ENCODE peak calls at places on chromosome 5, in eight cellular contexts. One of them, this sample, is unnamed.

GRCh38 chr5:95959964-95960801 is 1.5 kb downstream of the ELL2 start:
- DNase-seq in CMK: no peak
- DNase-seq in lower leg skin: no peak
- DNase-seq in left lung: no peak
- DNase-seq in fibroblast of gingiva: peak
- DNase-seq in T-helper 2 cell: no peak
- DNase-seq in lower lobe of right lung: no peak
- DNase-seq in activated CD8-positive, alpha-beta memory T cell treated with anti-CD3 and anti-CD28 coated beads for 1 hour: no peak
- DNase-seq in this sample: peak

GRCh38 chr5:132478498-132478855 is 12.1 kb downstream of the IRF1 start:
- DNase-seq in CMK: no peak
- DNase-seq in lower leg skin: no peak
- DNase-seq in left lung: no peak
- DNase-seq in fibroblast of gingiva: no peak
- DNase-seq in T-helper 2 cell: no peak
- DNase-seq in lower lobe of right lung: peak
- DNase-seq in activated CD8-positive, alpha-beta memory T cell treated with anti-CD3 and anti-CD28 coated beads for 1 hour: no peak
- DNase-seq in this sample: no peak

GRCh38 chr5:165119175-165119574 is 1613.8 kb downstream of the MAT2B start:
- DNase-seq in CMK: no peak
- DNase-seq in lower leg skin: no peak
- DNase-seq in left lung: no peak
- DNase-seq in fibroblast of gingiva: no peak
- DNase-seq in T-helper 2 cell: no peak
- DNase-seq in lower lobe of right lung: no peak
- DNase-seq in activated CD8-positive, alpha-beta memory T cell treated with anti-CD3 and anti-CD28 coated beads for 1 hour: no peak
- DNase-seq in this sample: no peak

GRCh38 chr5:335740-336038 is 14.2 kb downstream of the AHRR start:
- DNase-seq in CMK: no peak
- DNase-seq in lower leg skin: no peak
- DNase-seq in left lung: no peak
- DNase-seq in fibroblast of gingiva: no peak
- DNase-seq in T-helper 2 cell: no peak
- DNase-seq in lower lobe of right lung: no peak
- DNase-seq in activated CD8-positive, alpha-beta memory T cell treated with anti-CD3 and anti-CD28 coated beads for 1 hour: no peak
- DNase-seq in this sample: no peak

GRCh38 chr5:148653840-148654781 is at the start of gene HTR4:
- DNase-seq in CMK: no peak
- DNase-seq in lower leg skin: no peak
- DNase-seq in left lung: peak
- DNase-seq in fibroblast of gingiva: no peak
- DNase-seq in T-helper 2 cell: no peak
- DNase-seq in lower lobe of right lung: no peak
- DNase-seq in activated CD8-positive, alpha-beta memory T cell treated with anti-CD3 and anti-CD28 coated beads for 1 hour: no peak
- DNase-seq in this sample: no peak

GRCh38 chr5:35202319-35203111 is 27.8 kb downstream of the PRLR start:
- DNase-seq in CMK: peak
- DNase-seq in lower leg skin: no peak
- DNase-seq in left lung: no peak
- DNase-seq in fibroblast of gingiva: peak
- DNase-seq in T-helper 2 cell: peak
- DNase-seq in lower lobe of right lung: peak
- DNase-seq in activated CD8-positive, alpha-beta memory T cell treated with anti-CD3 and anti-CD28 coated beads for 1 hour: no peak
- DNase-seq in this sample: no peak

GRCh38 chr5:119524461-119524860 is 72.2 kb downstream of the HSD17B4 start:
- DNase-seq in CMK: no peak
- DNase-seq in lower leg skin: no peak
- DNase-seq in left lung: no peak
- DNase-seq in fibroblast of gingiva: no peak
- DNase-seq in T-helper 2 cell: no peak
- DNase-seq in lower lobe of right lung: no peak
- DNase-seq in activated CD8-positive, alpha-beta memory T cell treated with anti-CD3 and anti-CD28 coated beads for 1 hour: no peak
- DNase-seq in this sample: no peak

GRCh38 chr5:15502208-15502607 is 2.2 kb downstream of the FBXL7 start:
- DNase-seq in CMK: no peak
- DNase-seq in lower leg skin: no peak
- DNase-seq in left lung: no peak
- DNase-seq in fibroblast of gingiva: peak
- DNase-seq in T-helper 2 cell: no peak
- DNase-seq in lower lobe of right lung: no peak
- DNase-seq in activated CD8-positive, alpha-beta memory T cell treated with anti-CD3 and anti-CD28 coated beads for 1 hour: no peak
- DNase-seq in this sample: no peak

GRCh38 chr5:148290271-148291195 is 21.7 kb upstream of the SPINK7 start:
- DNase-seq in CMK: no peak
- DNase-seq in lower leg skin: no peak
- DNase-seq in left lung: no peak
- DNase-seq in fibroblast of gingiva: no peak
- DNase-seq in T-helper 2 cell: no peak
- DNase-seq in lower lobe of right lung: no peak
- DNase-seq in activated CD8-positive, alpha-beta memory T cell treated with anti-CD3 and anti-CD28 coated beads for 1 hour: no peak
- DNase-seq in this sample: peak

GRCh38 chr5:109485030-109485429 is 75.3 kb upstream of the PJA2 start:
- DNase-seq in CMK: no peak
- DNase-seq in lower leg skin: peak
- DNase-seq in left lung: peak
- DNase-seq in fibroblast of gingiva: no peak
- DNase-seq in T-helper 2 cell: no peak
- DNase-seq in lower lobe of right lung: peak
- DNase-seq in activated CD8-positive, alpha-beta memory T cell treated with anti-CD3 and anti-CD28 coated beads for 1 hour: no peak
- DNase-seq in this sample: no peak

GRCh38 chr5:95870105-95870672 is 47.7 kb upstream of the GLRX start:
- DNase-seq in CMK: no peak
- DNase-seq in lower leg skin: no peak
- DNase-seq in left lung: no peak
- DNase-seq in fibroblast of gingiva: no peak
- DNase-seq in T-helper 2 cell: peak
- DNase-seq in lower lobe of right lung: no peak
- DNase-seq in activated CD8-positive, alpha-beta memory T cell treated with anti-CD3 and anti-CD28 coated beads for 1 hour: no peak
- DNase-seq in this sample: peak

GRCh38 chr5:146699129-146699528 is 179.4 kb downstream of the PPP2R2B start:
- DNase-seq in CMK: no peak
- DNase-seq in lower leg skin: no peak
- DNase-seq in left lung: no peak
- DNase-seq in fibroblast of gingiva: no peak
- DNase-seq in T-helper 2 cell: no peak
- DNase-seq in lower lobe of right lung: no peak
- DNase-seq in activated CD8-positive, alpha-beta memory T cell treated with anti-CD3 and anti-CD28 coated beads for 1 hour: no peak
- DNase-seq in this sample: no peak

This sample was measured in mammary epithelial cell.